ENCODE peak calls at places on chromosomes 3 and 15, in ten cellular contexts. C is HAP-1, W is neuronal stem cell, O is esophagus squamous epithelium, K is tibial artery, X is tibial nerve, L is astrocyte, Z is BE2C, M is A549, B is heart right ventricle. Q is an unnamed sample. For H3K9me3 and H3K4me1, the result is how much of the 10 kb centered on the place peaks cover.

GRCh38 chr3:136343446-136343845 is 93.3 kb downstream of the PCCB start:
- DNase-seq in M (no peak), B (no peak), W (no peak), O (no peak), C (no peak), Z (no peak), K (no peak), L (no peak), X (no peak), Q (no peak)

GRCh38 chr3:196774191-196774820 is 34.6 kb downstream of the PAK2 start:
- DNase-seq in M (no peak), L (no peak), W (no peak), C (no peak), Z (no peak), B (no peak), K (no peak), O (no peak), X (no peak), Q (peak)

GRCh38 chr3:27326211-27326948 is 42.8 kb downstream of the NEK10 start:
- DNase-seq in L (peak), B (no peak), O (no peak), W (no peak), Z (no peak), M (no peak), C (no peak), K (no peak), X (peak), Q (peak)

GRCh38 chr3:172539273-172539672 is 16.0 kb upstream of the TNFSF10 start:
- DNase-seq in W (no peak), O (no peak), X (no peak), Z (no peak), C (no peak), M (no peak), L (no peak), K (no peak), B (no peak), Q (no peak)

GRCh38 chr3:195129644-195130492 is 141.1 kb downstream of the XXYLT1 start:
- DNase-seq in W (no peak), X (no peak), B (no peak), C (no peak), Z (no peak), K (no peak), O (no peak), L (peak), M (no peak), Q (no peak)

GRCh38 chr15:39198044-39198625 is 382.7 kb upstream of the THBS1 start:
- DNase-seq in X (no peak), C (no peak), M (no peak), W (no peak), L (no peak), O (no peak), B (no peak), K (no peak), Z (no peak), Q (no peak)

GRCh38 chr3:151203053-151203420 is at the start of gene GPR171:
- DNase-seq in C (no peak), Z (no peak), M (no peak), X (no peak), O (no peak), W (no peak), K (no peak), L (no peak), B (no peak), Q (no peak)

GRCh38 chr3:183085634-183086390 is 13.5 kb downstream of the MCCC1 start:
- DNase-seq in B (no peak), O (no peak), M (no peak), L (peak), K (no peak), W (peak), C (peak), Z (peak), X (no peak), Q (peak)

GRCh38 chr3:171458056-171458856 is 1.9 kb downstream of the TNIK start:
- DNase-seq in W (peak), X (no peak), L (no peak), C (no peak), O (no peak), M (no peak), B (no peak), K (no peak), Z (no peak), Q (no peak)

DNA sequence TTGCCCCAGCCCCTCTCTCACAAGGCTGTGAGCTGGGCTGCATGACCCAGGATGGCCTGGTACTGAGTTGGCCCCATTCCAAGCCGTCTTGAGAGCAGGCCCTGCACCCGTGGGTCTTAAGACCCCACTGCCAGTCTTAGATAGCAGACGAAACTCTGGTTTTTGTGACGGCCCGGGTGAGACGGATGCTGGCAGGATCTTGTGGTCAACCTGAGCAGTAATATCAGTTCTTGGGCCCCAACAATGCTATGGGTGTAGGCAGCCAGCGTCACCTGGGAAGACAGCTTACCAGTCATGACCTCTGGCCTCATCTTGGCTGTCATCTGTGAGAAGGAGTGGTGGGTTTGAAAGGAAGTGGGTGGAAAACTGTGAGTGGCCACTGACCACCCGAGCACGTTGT is 305.8 kb downstream of the ARRDC4 start:
- DNase-seq in L (no peak), O (no peak), B (no peak), Z (no peak), W (no peak), M (no peak), K (no peak), X (no peak), C (no peak), Q (no peak)
- H3K9me3 ChIP-seq in L (under half), O (under half), B (under half), Z (under half), W (under half), M (under half), K (under half), X (under half), C (under half), Q (under half)

GRCh38 chr15:42273900-42274692 is 863 bp upstream of the TMEM87A start:
- DNase-seq in C (peak), B (peak), O (peak), L (peak), W (no peak), Z (peak), K (peak), M (peak), X (peak), Q (peak)
- H3K4me1 ChIP-seq in C (under half), B (half or more), O (half or more), L (under half), W (under half), Z (under half), K (half or more), M (under half), X (under half), Q (under half)

DNA sequence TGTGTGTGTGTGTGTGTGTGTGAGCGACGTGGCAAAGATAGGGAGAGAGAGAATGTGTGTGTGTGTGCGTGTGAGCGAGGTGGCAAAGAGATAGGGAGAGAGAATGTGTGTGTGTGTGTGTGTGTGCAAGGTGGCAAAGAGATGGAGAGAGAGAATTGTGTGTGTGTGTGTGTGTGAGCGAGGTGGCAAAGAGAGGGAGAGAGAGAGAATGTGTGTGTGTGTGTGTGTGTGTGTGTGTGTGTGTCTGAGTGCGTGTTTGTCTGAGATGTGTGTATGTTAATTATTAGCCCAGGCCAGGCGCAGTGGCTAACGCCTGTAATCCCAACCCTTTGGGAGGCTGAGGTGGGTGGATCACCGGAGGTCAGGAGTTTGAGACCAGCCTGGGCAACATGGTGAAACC is 154.6 kb upstream of the RGMA start:
- DNase-seq in M (no peak), O (no peak), C (no peak), X (no peak), B (no peak), W (no peak), Z (no peak), K (no peak), L (no peak), Q (no peak)
- H3K9me3 ChIP-seq in M (under half), O (under half), C (under half), X (under half), B (under half), W (under half), Z (under half), K (under half), L (under half), Q (under half)

DNA sequence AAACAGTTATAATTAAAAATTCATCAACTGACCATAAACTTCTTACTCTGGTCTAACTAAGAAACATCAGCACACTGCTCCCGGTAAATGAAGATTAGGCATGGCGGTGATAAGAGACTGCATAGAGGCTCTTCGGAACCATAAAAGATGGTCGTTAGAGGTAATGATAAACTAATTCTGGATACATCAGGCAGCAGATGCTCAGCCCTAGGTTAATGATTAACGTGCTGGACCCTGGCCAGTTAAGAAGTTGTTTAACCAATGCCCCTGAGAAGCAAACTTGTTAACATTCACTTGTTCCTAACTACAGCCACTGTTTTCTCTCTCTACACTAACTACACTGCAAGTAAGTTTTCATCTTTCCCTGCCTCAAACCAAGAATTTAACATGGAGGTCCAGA is 111.5 kb downstream of the PDZRN3 start:
- DNase-seq in X (no peak), M (no peak), Z (no peak), L (no peak), C (no peak), W (no peak), B (no peak), K (no peak), O (no peak), Q (no peak)
- H3K4me1 ChIP-seq in X (under half), M (under half), Z (under half), L (under half), C (under half), W (under half), B (under half), K (half or more), O (half or more), Q (under half)

DNA sequence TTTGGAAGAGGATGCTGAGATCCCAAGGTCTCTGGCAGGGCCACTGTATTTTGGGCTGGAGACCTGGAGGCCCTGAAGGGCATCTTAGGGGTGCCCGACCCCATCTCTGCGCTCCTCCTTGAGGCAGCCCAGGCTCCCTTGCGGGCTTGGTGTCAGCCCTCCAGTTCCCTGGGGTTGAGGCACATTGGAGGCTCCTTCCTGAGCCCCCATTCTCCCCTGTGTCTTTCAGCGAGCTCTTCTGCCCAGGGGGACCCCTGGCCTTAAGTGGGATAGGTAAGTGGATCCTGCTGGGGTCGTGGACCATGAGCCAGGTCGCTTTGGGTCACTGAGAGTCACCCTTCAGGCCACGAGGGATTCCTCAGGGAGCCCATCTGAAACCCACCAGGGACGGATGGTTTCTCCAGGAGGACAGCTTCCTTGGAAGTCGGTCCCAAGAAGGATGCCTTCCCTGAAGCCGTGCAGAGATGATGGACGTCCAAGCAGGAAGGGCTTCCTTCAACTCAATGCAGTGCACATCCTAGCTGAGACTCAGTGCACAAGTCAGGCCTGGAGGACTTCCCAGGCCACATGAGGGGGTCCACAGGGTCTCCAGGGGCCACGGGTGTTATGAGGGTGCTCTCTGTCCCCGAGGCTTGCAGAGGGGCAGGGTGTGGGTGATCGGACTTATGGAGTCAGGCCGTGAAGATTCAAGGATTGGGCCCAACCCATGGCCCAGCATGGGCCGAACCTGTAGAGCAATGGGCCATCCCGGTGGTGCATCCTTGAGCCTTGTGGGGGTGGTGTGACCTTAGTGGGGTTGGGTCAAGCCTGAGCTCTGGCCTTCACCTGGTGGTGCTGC is 224.3 kb downstream of the SNRPN start:
- DNase-seq in L (no peak), C (no peak), Z (no peak), W (no peak), O (no peak), B (peak), X (no peak), M (no peak), K (no peak), Q (no peak)
- H3K9me3 ChIP-seq in L (under half), C (under half), Z (under half), W (under half), O (half or more), B (under half), X (under half), M (under half), K (half or more), Q (under half)

GRCh38 chr3:165188452-165188851 is 7.7 kb downstream of the SLITRK3 start:
- DNase-seq in O (no peak), Z (no peak), K (peak), L (no peak), M (no peak), C (no peak), W (no peak), B (no peak), X (no peak), Q (no peak)
- H3K4me1 ChIP-seq in O (under half), Z (under half), K (under half), L (under half), M (under half), C (under half), W (under half), B (under half), X (under half), Q (under half)

DNA sequence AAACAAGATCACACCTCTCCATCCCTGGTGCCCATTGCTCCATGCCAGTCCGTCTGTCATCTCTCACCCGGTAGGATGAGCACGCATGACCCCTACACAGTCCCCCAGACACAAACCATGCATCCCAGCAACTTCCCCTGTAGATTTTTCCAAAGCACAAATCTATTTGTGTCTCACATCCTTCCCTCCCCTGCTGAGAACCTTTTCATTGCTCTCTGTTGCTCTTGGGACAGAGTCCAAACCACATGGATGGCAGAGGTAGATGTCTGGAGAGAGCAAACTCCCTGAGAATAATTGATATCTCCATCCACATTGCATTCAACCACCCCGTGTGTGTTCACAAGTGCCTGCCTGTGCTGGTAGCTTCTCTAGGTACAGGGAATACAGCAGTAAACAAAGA is 29.9 kb upstream of the LRTM1 start:
- DNase-seq in B (no peak), M (no peak), Z (no peak), X (no peak), C (no peak), K (no peak), L (peak), O (no peak), W (no peak), Q (no peak)
- H3K9me3 ChIP-seq in B (under half), M (under half), Z (under half), X (under half), C (under half), K (under half), L (under half), O (under half), W (under half), Q (under half)

Q was measured in cardiac muscle cell.